ENCODE peak calls at places on chromosomes 6 and 20, in seven cellular contexts. K, Q, P, J, S, H and E are unnamed samples.
A peak's percentile ranks its signal among the peaks of the same experiment; 100 is the strongest.

GRCh38 chr6:167079853-167080297 is 43.0 kb upstream of the CCR6 start:
- DNase-seq in P (peak; percentile 27), H (no peak), K (no peak), S (no peak), J (no peak), Q (no peak), E (no peak)

GRCh38 chr20:59820204-59821041 is 113.0 kb downstream of the SYCP2 start:
- DNase-seq in P (no peak), J (peak; percentile 84), S (peak; percentile 63), Q (peak; percentile 61), K (no peak), H (no peak), E (no peak)

GRCh38 chr20:3763691-3764601 is 3.6 kb downstream of the ADISSP start:
- DNase-seq in P (no peak), Q (no peak), S (no peak), K (no peak), J (no peak), H (no peak), E (no peak)

GRCh38 chr6:127824061-127824460 is 76.8 kb downstream of the THEMIS start:
- DNase-seq in Q (no peak), P (no peak), K (no peak), H (no peak), J (no peak), S (no peak), E (no peak)

GRCh38 chr20:47676219-47676721 is 109.0 kb downstream of the SULF2 start:
- DNase-seq in S (no peak), J (no peak), P (no peak), K (no peak), Q (no peak), H (no peak), E (no peak)

GRCh38 chr20:43731469-43731868 is 4.7 kb upstream of the GTSF1L start:
- DNase-seq in Q (no peak), J (no peak), S (no peak), H (no peak), P (no peak), K (peak; percentile 51), E (peak; percentile 57)

GRCh38 chr6:145044606-145045275 is 690.6 kb downstream of the EPM2A start:
- DNase-seq in H (peak; percentile 66), K (peak; percentile 71), S (no peak), J (no peak), Q (no peak), P (no peak), E (peak; percentile 13)

GRCh38 chr6:145034664-145035063 is 700.7 kb downstream of the EPM2A start:
- DNase-seq in J (no peak), S (no peak), K (peak; percentile 20), H (no peak), P (no peak), Q (no peak), E (no peak)

GRCh38 chr6:41811095-41811494 is 23.6 kb downstream of the TOMM6 start:
- DNase-seq in J (no peak), S (no peak), K (no peak), Q (no peak), H (no peak), P (no peak), E (no peak)

GRCh38 chr6:56292505-56293181 is 45.3 kb upstream of the COL21A1 start:
- DNase-seq in P (no peak), Q (peak; percentile 26), S (no peak), K (peak; percentile 86), H (peak; percentile 34), J (no peak), E (peak; percentile 62)

GRCh38 chr20:54909702-54910101 is 434.3 kb downstream of the DOK5 start:
- DNase-seq in H (no peak), P (no peak), J (no peak), K (no peak), Q (no peak), S (no peak), E (no peak)

GRCh38 chr6:15336905-15337583 is 91.2 kb downstream of the JARID2 start:
- DNase-seq in Q (no peak), K (no peak), P (no peak), J (no peak), H (no peak), S (no peak), E (no peak)

GRCh38 chr20:23018432-23018831 is 16.7 kb upstream of the SSTR4 start:
- DNase-seq in S (no peak), P (no peak), Q (no peak), J (no peak), H (no peak), K (no peak), E (no peak)

GRCh38 chr6:106076139-106076538 is 10.0 kb upstream of the PRDM1 start:
- DNase-seq in Q (no peak), J (no peak), H (no peak), S (no peak), P (no peak), K (no peak), E (no peak)

GRCh38 chr6:111361648-111362047 is 121.4 kb downstream of the REV3L start:
- DNase-seq in K (peak; percentile 66), H (no peak), Q (no peak), J (no peak), P (no peak), S (no peak), E (peak; percentile 32)

GRCh38 chr20:50892394-50892793 is 38.8 kb downstream of the ADNP start:
- DNase-seq in H (no peak), K (no peak), S (no peak), P (no peak), Q (no peak), J (no peak), E (no peak)

GRCh38 chr20:5095931-5096330 is 23.8 kb downstream of the PCNA start:
- DNase-seq in S (no peak), H (no peak), P (no peak), J (no peak), K (no peak), Q (no peak), E (no peak)

GRCh38 chr20:42598586-42598985 is 591.1 kb downstream of the PTPRT start:
- DNase-seq in Q (no peak), S (no peak), H (no peak), J (no peak), P (no peak), K (no peak), E (no peak)

GRCh38 chr20:49540696-49541435 is 27.1 kb downstream of the PTGIS start:
- DNase-seq in K (no peak), S (no peak), H (no peak), P (no peak), Q (no peak), J (no peak), E (no peak)